ENCODE peak calls at places on chromosome 13, in four cellular contexts. O is epithelial cell of prostate; A is activated naive CD8-positive, alpha-beta T cell treated with anti-CD3 and anti-CD28 coated beads, Interleukin-2, amount 50 U/mL, for 24 hours; Z is kidney glomerular epithelial cell. C is an unnamed sample.
A peak's percentile ranks its signal among the peaks of the same experiment; 100 is the strongest.

GRCh38 chr13:97460004-97460756 is 26.2 kb downstream of the RAP2A start:
- DNase-seq in A (no peak), Z (no peak), O (no peak), C (no peak)

GRCh38 chr13:27522847-27523246 is 72.5 kb upstream of the MTIF3 start:
- DNase-seq in A (no peak), O (no peak), Z (no peak), C (no peak)

GRCh38 chr13:30862707-30863106 is 43.4 kb upstream of the MEDAG start:
- DNase-seq in Z (no peak), O (no peak), A (no peak), C (no peak)

GRCh38 chr13:113258655-113259054 is 38.4 kb upstream of the LAMP1 start:
- DNase-seq in Z (no peak), O (no peak), A (no peak), C (no peak)

GRCh38 chr13:104253063-104253680 is 1187.0 kb upstream of the SLC10A2 start:
- DNase-seq in Z (no peak), O (no peak), A (no peak), C (no peak)

GRCh38 chr13:77386880-77387606 is 60.1 kb upstream of the MYCBP2 start:
- DNase-seq in A (no peak), Z (no peak), O (no peak), C (no peak)

GRCh38 chr13:85651440-85651839 is 147.8 kb downstream of the SLITRK6 start:
- DNase-seq in Z (no peak), A (no peak), O (peak; percentile 60), C (no peak)

GRCh38 chr13:24887759-24888158 is 123.8 kb downstream of the RNF17 start:
- DNase-seq in Z (no peak), O (no peak), A (no peak), C (no peak)

GRCh38 chr13:51777921-51778320 is 26.0 kb downstream of the DHRS12 start:
- DNase-seq in A (no peak), O (no peak), Z (no peak), C (no peak)

GRCh38 chr13:40563350-40564125 is 102.9 kb downstream of the FOXO1 start:
- DNase-seq in A (no peak), Z (no peak), O (no peak), C (no peak)

GRCh38 chr13:71625183-71625582 is 241.8 kb downstream of the DACH1 start:
- DNase-seq in Z (no peak), O (no peak), A (no peak), C (no peak)

GRCh38 chr13:111948281-111948680 is 118.7 kb upstream of the SOX1 start:
- DNase-seq in O (no peak), Z (no peak), A (no peak), C (no peak)

GRCh38 chr13:69904784-69905183 is 202.8 kb upstream of the ATXN8OS start:
- DNase-seq in A (no peak), Z (no peak), O (no peak), C (no peak)

GRCh38 chr13:41026806-41027205 is 7.7 kb upstream of the ELF1 start:
- DNase-seq in O (no peak), Z (no peak), A (no peak), C (no peak)

GRCh38 chr13:71879129-71879535 is 12.1 kb upstream of the DACH1 start:
- DNase-seq in O (no peak), Z (peak; percentile 30), A (no peak), C (peak; percentile 5)

GRCh38 chr13:110312669-110313031 is 5.6 kb downstream of the COL4A2 start:
- DNase-seq in Z (peak; percentile 85), A (no peak), O (peak; percentile 48), C (no peak)

GRCh38 chr13:99053636-99054233 is 75.9 kb upstream of the DOCK9 start:
- DNase-seq in Z (no peak), A (no peak), O (no peak), C (peak; percentile 32)

GRCh38 chr13:20475927-20476691 is 49.5 kb downstream of the CRYL1 start:
- DNase-seq in A (peak; percentile 64), O (no peak), Z (no peak), C (peak; percentile 78)

GRCh38 chr13:30619731-30620130 is 2.0 kb downstream of the USPL1 start:
- DNase-seq in A (no peak), Z (no peak), O (no peak), C (no peak)

GRCh38 chr13:109644069-109644750 is 142.2 kb downstream of the IRS2 start:
- DNase-seq in A (no peak), O (peak; percentile 50), Z (no peak), C (no peak)

GRCh38 chr13:42685762-42686560 is 95.4 kb upstream of the FAM216B start:
- DNase-seq in O (no peak), Z (no peak), A (no peak), C (no peak)

GRCh38 chr13:20460744-20461143 is 64.9 kb downstream of the CRYL1 start:
- DNase-seq in A (peak; percentile 36), O (no peak), Z (no peak), C (peak; percentile 21)

GRCh38 chr13:21069561-21070004 is 8.2 kb upstream of the LATS2 start:
- DNase-seq in O (peak; percentile 31), Z (peak; percentile 73), A (no peak), C (no peak)

GRCh38 chr13:112711528-112712265 is 21.9 kb downstream of the ATP11A start:
- DNase-seq in O (peak; percentile 60), A (no peak), Z (peak; percentile 92), C (peak; percentile 46)

GRCh38 chr13:30128591-30128990 is 178.8 kb downstream of the KATNAL1 start:
- DNase-seq in A (no peak), O (no peak), Z (no peak), C (no peak)

GRCh38 chr13:26629260-26629659 is 71.8 kb downstream of the WASF3 start:
- DNase-seq in O (no peak), Z (no peak), A (no peak), C (peak; percentile 4)

GRCh38 chr13:113562085-113562749 is 22.3 kb upstream of the TFDP1 start:
- DNase-seq in A (peak; percentile 61), O (no peak), Z (peak; percentile 41), C (peak; percentile 80)

GRCh38 chr13:78606471-78607408 is 3.4 kb upstream of the POU4F1 start:
- DNase-seq in A (no peak), O (no peak), Z (no peak), C (no peak)

GRCh38 chr13:44174769-44175425 is 198.7 kb upstream of the SERP2 start:
- DNase-seq in A (no peak), O (no peak), Z (no peak), C (no peak)

GRCh38 chr13:21670883-21671792 is at the start of gene FGF9:
- DNase-seq in O (peak; percentile 67), A (peak; percentile 75), Z (peak; percentile 69), C (peak; percentile 78)

GRCh38 chr13:23599083-23599925 is 29.1 kb downstream of the TNFRSF19 start:
- DNase-seq in A (no peak), Z (peak; percentile 82), O (no peak), C (no peak)

C was measured in activated CD8-positive, alpha-beta T cell treated with anti-CD3 and anti-CD28 coated beads for 36 hours.